ENCODE peak calls at places on chromosomes 12 and 14, in eight cellular contexts. R, X, Z, U, N, T, L and K are unnamed samples.

GRCh38 chr14:53883739-53884138 is 72.9 kb downstream of the BMP4 start:
- DNase-seq in R (no peak), X (no peak), Z (no peak), U (no peak), N (no peak), T (no peak), L (no peak), K (no peak)

GRCh38 chr12:115232455-115233156 is 548.6 kb upstream of the TBX3 start:
- DNase-seq in R (no peak), X (no peak), Z (no peak), U (no peak), N (no peak), T (no peak), L (peak), K (no peak)

GRCh38 chr12:124162151-124163110 is 132.5 kb upstream of the RFLNA start:
- DNase-seq in R (no peak), X (no peak), Z (no peak), U (no peak), N (no peak), T (no peak), L (no peak), K (no peak)

GRCh38 chr12:124952295-124952694 is 36.6 kb downstream of the DHX37 start:
- DNase-seq in R (peak), X (no peak), Z (no peak), U (no peak), N (no peak), T (no peak), L (no peak), K (no peak)

GRCh38 chr14:91350813-91351507 is 66.7 kb downstream of the CCDC88C start:
- DNase-seq in R (no peak), X (no peak), Z (no peak), U (no peak), N (no peak), T (no peak), L (no peak), K (no peak)

GRCh38 chr12:54411398-54412241 is 7.4 kb downstream of the ITGA5 start:
- DNase-seq in R (peak), X (no peak), Z (peak), U (no peak), N (peak), T (no peak), L (peak), K (peak)

GRCh38 chr12:6423267-6424007 is 21.3 kb upstream of the CD27 start:
- DNase-seq in R (peak), X (peak), Z (peak), U (peak), N (peak), T (peak), L (peak), K (peak)

GRCh38 chr12:116697305-116698130 is 40.4 kb downstream of the SPRING1 start:
- DNase-seq in R (peak), X (peak), Z (no peak), U (no peak), N (no peak), T (no peak), L (peak), K (peak)

GRCh38 chr12:52552055-52552454 is 890 bp downstream of the KRT71 start:
- DNase-seq in R (no peak), X (no peak), Z (no peak), U (peak), N (no peak), T (no peak), L (no peak), K (no peak)

GRCh38 chr12:110906088-110906487 is 14.3 kb downstream of the MYL2 start:
- DNase-seq in R (no peak), X (no peak), Z (no peak), U (no peak), N (no peak), T (no peak), L (no peak), K (no peak)

GRCh38 chr12:93166891-93167307 is 210.8 kb upstream of the NUDT4 start:
- DNase-seq in R (no peak), X (no peak), Z (no peak), U (no peak), N (no peak), T (no peak), L (no peak), K (no peak)

GRCh38 chr12:102174117-102174516 is 23.5 kb downstream of the PMCH start:
- DNase-seq in R (no peak), X (no peak), Z (no peak), U (no peak), N (no peak), T (no peak), L (no peak), K (no peak)

GRCh38 chr14:101017209-101017608 is 113.7 kb upstream of the RTL1 start:
- DNase-seq in R (no peak), X (no peak), Z (no peak), U (no peak), N (no peak), T (no peak), L (peak), K (peak)

GRCh38 chr12:58105225-58106119 is 164.1 kb downstream of the ATP23 start:
- DNase-seq in R (no peak), X (no peak), Z (no peak), U (no peak), N (no peak), T (no peak), L (peak), K (no peak)

GRCh38 chr12:19867151-19867550 is 427.9 kb downstream of the AEBP2 start:
- DNase-seq in R (no peak), X (no peak), Z (no peak), U (no peak), N (no peak), T (no peak), L (no peak), K (no peak)

GRCh38 chr14:68711551-68712437 is 81.1 kb downstream of the ZFP36L1 start:
- DNase-seq in R (no peak), X (no peak), Z (no peak), U (no peak), N (no peak), T (no peak), L (no peak), K (no peak)

GRCh38 chr12:131076791-131077747 is 123.4 kb downstream of the ADGRD1 start:
- DNase-seq in R (no peak), X (no peak), Z (no peak), U (no peak), N (no peak), T (no peak), L (no peak), K (no peak)

GRCh38 chr12:29041621-29042020 is 107.5 kb upstream of the FAR2 start:
- DNase-seq in R (no peak), X (no peak), Z (no peak), U (no peak), N (no peak), T (no peak), L (peak), K (no peak)

GRCh38 chr12:29148065-29148957 is 767 bp upstream of the FAR2 start:
- DNase-seq in R (peak), X (no peak), Z (no peak), U (no peak), N (no peak), T (no peak), L (peak), K (peak)